ENCODE peak calls at places on chromosomes 5 and 9, in five cellular contexts. H, T, L, W and Z are unnamed samples.

GRCh38 chr5:38463634-38464521 is 92.6 kb downstream of the LIFR start:
- DNase-seq in L (peak), W (no peak), T (no peak), H (no peak), Z (peak)

GRCh38 chr5:112143684-112144083 is 275.4 kb downstream of the EPB41L4A start:
- DNase-seq in T (no peak), L (no peak), W (no peak), H (no peak), Z (no peak)

GRCh38 chr5:116650544-116650943 is 75.9 kb upstream of the SEMA6A start:
- DNase-seq in T (no peak), W (no peak), L (no peak), H (no peak), Z (no peak)

GRCh38 chr5:134131578-134132350 is 17.3 kb downstream of the TCF7 start:
- DNase-seq in H (no peak), T (peak), L (no peak), W (no peak), Z (no peak)

GRCh38 chr5:23208959-23209431 is 298.4 kb upstream of the PRDM9 start:
- DNase-seq in W (peak), L (peak), T (no peak), H (no peak), Z (peak)

GRCh38 chr5:10701567-10702039 is 59.4 kb downstream of the DAP start:
- DNase-seq in L (peak), W (no peak), T (no peak), H (peak), Z (peak)

GRCh38 chr9:124202447-124202971 is 55.2 kb upstream of the NEK6 start:
- DNase-seq in T (no peak), L (no peak), H (peak), W (no peak), Z (no peak)

GRCh38 chr5:140632366-140633080 is 452 bp downstream of the CD14 start:
- DNase-seq in L (no peak), W (no peak), H (peak), T (peak), Z (peak)

GRCh38 chr9:95793924-95794828 is 81.3 kb upstream of the ERCC6L2 start:
- DNase-seq in W (peak), H (no peak), T (no peak), L (peak), Z (peak)

GRCh38 chr9:103364753-103365152 is 369.6 kb downstream of the CYLC2 start:
- DNase-seq in H (no peak), T (no peak), W (peak), L (peak), Z (peak)

GRCh38 chr5:32388429-32389111 is 56.0 kb downstream of the ZFR start:
- DNase-seq in H (no peak), W (peak), T (no peak), L (no peak), Z (peak)

GRCh38 chr9:85723220-85723619 is 18.5 kb downstream of the AGTPBP1 start:
- DNase-seq in W (no peak), H (peak), L (no peak), T (no peak), Z (no peak)

GRCh38 chr5:1800470-1801060 is 642 bp upstream of the NDUFS6 start:
- DNase-seq in L (no peak), W (no peak), T (no peak), H (peak), Z (no peak)

GRCh38 chr5:151150484-151151262 is 6.9 kb downstream of the ANXA6 start:
- DNase-seq in L (no peak), T (no peak), H (peak), W (peak), Z (peak)

GRCh38 chr5:94471496-94471895 is 146.9 kb downstream of the KIAA0825 start:
- DNase-seq in W (peak), T (no peak), H (no peak), L (no peak), Z (no peak)

GRCh38 chr9:123996731-123997421 is 14.7 kb upstream of the LHX2 start:
- DNase-seq in W (no peak), H (no peak), L (no peak), T (no peak), Z (no peak)

GRCh38 chr5:151619812-151620462 is 28.8 kb upstream of the FAT2 start:
- DNase-seq in T (no peak), W (no peak), L (peak), H (no peak), Z (no peak)

GRCh38 chr5:14781106-14781505 is 90.5 kb downstream of the ANKH start:
- DNase-seq in L (no peak), W (no peak), H (no peak), T (no peak), Z (no peak)

GRCh38 chr9:16099901-16100300 is 547.1 kb downstream of the CCDC171 start:
- DNase-seq in L (no peak), T (no peak), W (no peak), H (no peak), Z (no peak)

GRCh38 chr5:149062371-149063016 is 368 bp downstream of the SH3TC2 start:
- DNase-seq in L (peak), W (no peak), T (no peak), H (no peak), Z (peak)

GRCh38 chr9:134408939-134409737 is 82.9 kb downstream of the RXRA start:
- DNase-seq in W (no peak), H (no peak), L (no peak), T (no peak), Z (no peak)

GRCh38 chr9:34568783-34569182 is 20.7 kb downstream of the CNTFR start:
- DNase-seq in W (no peak), L (no peak), T (no peak), H (no peak), Z (no peak)

GRCh38 chr9:7216004-7216821 is 458.4 kb downstream of the KDM4C start:
- DNase-seq in T (no peak), W (no peak), H (peak), L (no peak), Z (no peak)

GRCh38 chr5:16178745-16179372 is 732 bp downstream of the MARCHF11 start:
- DNase-seq in T (peak), H (peak), W (peak), L (peak), Z (no peak)

GRCh38 chr9:89941875-89942274 is 337.1 kb downstream of the GADD45G start:
- DNase-seq in H (no peak), W (no peak), L (peak), T (no peak), Z (no peak)

GRCh38 chr5:759111-759741 is 25.3 kb downstream of the ZDHHC11B start:
- DNase-seq in W (no peak), H (peak), L (no peak), T (peak), Z (no peak)

GRCh38 chr5:75512383-75513074 is 838 bp downstream of the POLK start:
- DNase-seq in H (no peak), W (no peak), L (no peak), T (no peak), Z (no peak)

GRCh38 chr9:131839281-131840084 is 99.6 kb upstream of the RAPGEF1 start:
- DNase-seq in H (peak), W (no peak), T (no peak), L (peak), Z (peak)

GRCh38 chr9:37121881-37122280 is 1.5 kb downstream of the ZCCHC7 start:
- DNase-seq in T (no peak), L (no peak), H (no peak), W (no peak), Z (peak)

GRCh38 chr5:16669776-16670175 is 53.0 kb upstream of the RETREG1 start:
- DNase-seq in L (no peak), H (no peak), T (no peak), W (peak), Z (peak)